ENCODE peak calls at places on chromosomes 12 and 14, in ten cellular contexts. I is NB4; Z is lung microvascular endothelial cell; J is CD8-positive, alpha-beta memory T cell; M is central memory CD8-positive, alpha-beta T cell; K is posterior vena cava; U is HS-27A; L is KBM-7; C is HT1080; B is non-pigmented ciliary epithelial cell. N is an unnamed sample.

GRCh38 chr14:96001866-96002510 is 37.2 kb upstream of the C14orf132 start:
- DNase-seq in J (no peak), U (no peak), B (no peak), L (no peak), C (peak; percentile 8), M (no peak), K (no peak), Z (no peak), I (no peak), N (peak; percentile 12)

GRCh38 chr14:90580381-90581335 is 183.8 kb downstream of the CALM1 start:
- DNase-seq in L (no peak), J (no peak), B (no peak), Z (no peak), U (no peak), M (no peak), C (no peak), K (peak; percentile 62), I (no peak), N (peak; percentile 39)

GRCh38 chr14:105156414-105157375 is 11.9 kb downstream of the JAG2 start:
- DNase-seq in C (no peak), M (no peak), J (no peak), K (no peak), I (no peak), Z (no peak), B (no peak), L (no peak), U (no peak), N (no peak)

GRCh38 chr12:182381-182883 is 31.5 kb downstream of the SLC6A12 start:
- DNase-seq in M (no peak), J (no peak), I (peak; percentile 87), U (peak; percentile 34), B (peak; percentile 34), C (peak; percentile 92), L (peak; percentile 46), K (no peak), Z (peak; percentile 50), N (no peak)

GRCh38 chr12:131463165-131463564 is 247.7 kb upstream of the SFSWAP start:
- DNase-seq in K (no peak), I (no peak), U (no peak), C (no peak), Z (no peak), L (no peak), J (no peak), B (no peak), M (no peak), N (no peak)

GRCh38 chr14:98665019-98665418 is 607.0 kb downstream of the BCL11B start:
- DNase-seq in Z (no peak), I (no peak), L (no peak), C (peak; percentile 42), U (no peak), J (no peak), K (no peak), B (no peak), M (no peak), N (no peak)

GRCh38 chr14:84465890-84466289 is 1064.1 kb upstream of the FLRT2 start:
- DNase-seq in C (peak; percentile 78), I (no peak), B (no peak), K (no peak), L (no peak), M (no peak), U (no peak), J (no peak), Z (no peak), N (no peak)

GRCh38 chr12:98587084-98587483 is 6.4 kb upstream of the SLC25A3 start:
- DNase-seq in K (no peak), C (no peak), M (no peak), U (no peak), L (no peak), J (no peak), I (no peak), Z (no peak), B (no peak), N (no peak)

GRCh38 chr14:92407395-92407794 is 84.4 kb downstream of the SLC24A4 start:
- DNase-seq in U (no peak), I (peak; percentile 65), J (no peak), K (no peak), Z (peak; percentile 31), L (peak; percentile 34), M (no peak), C (no peak), B (no peak), N (no peak)

GRCh38 chr12:30996255-30996654 is 69.7 kb downstream of the TSPAN11 start:
- DNase-seq in I (no peak), Z (peak; percentile 93), K (no peak), U (peak; percentile 53), J (no peak), B (peak; percentile 43), L (no peak), C (peak; percentile 17), M (no peak), N (peak; percentile 43)

GRCh38 chr12:93968518-93968917 is 179.9 kb upstream of the PLXNC1 start:
- DNase-seq in J (no peak), I (no peak), U (no peak), M (no peak), C (no peak), Z (no peak), K (no peak), B (no peak), L (no peak), N (no peak)

GRCh38 chr14:72049462-72049861 is 117.2 kb downstream of the RGS6 start:
- DNase-seq in K (no peak), Z (no peak), U (no peak), I (no peak), M (no peak), J (no peak), L (no peak), B (no peak), C (peak; percentile 11), N (no peak)

GRCh38 chr14:56650075-56650474 is 70.5 kb downstream of the TMEM260 start:
- DNase-seq in K (no peak), Z (no peak), B (no peak), U (no peak), J (no peak), C (no peak), L (no peak), M (no peak), I (no peak), N (no peak)

GRCh38 chr12:96420255-96420930 is 20.2 kb upstream of the CDK17 start:
- DNase-seq in U (no peak), L (no peak), J (no peak), I (no peak), Z (peak; percentile 89), M (no peak), C (no peak), K (no peak), B (no peak), N (no peak)

GRCh38 chr12:124884587-124885438 is 21.1 kb upstream of the SCARB1 start:
- DNase-seq in I (no peak), C (no peak), K (no peak), B (no peak), Z (no peak), L (no peak), J (no peak), M (no peak), U (no peak), N (no peak)

GRCh38 chr12:6855322-6855721 is 3.4 kb downstream of the USP5 start:
- DNase-seq in B (no peak), Z (no peak), K (no peak), L (no peak), M (no peak), U (no peak), C (no peak), I (no peak), J (no peak), N (no peak)

GRCh38 chr14:96067985-96068930 is 29.1 kb downstream of the C14orf132 start:
- DNase-seq in M (no peak), Z (no peak), L (no peak), C (no peak), B (no peak), I (no peak), U (no peak), K (peak; percentile 77), J (no peak), N (no peak)

GRCh38 chr12:11577658-11578260 is 71.7 kb upstream of the ETV6 start:
- DNase-seq in Z (no peak), K (no peak), C (no peak), J (no peak), B (peak; percentile 6), M (no peak), I (no peak), U (no peak), L (no peak), N (no peak)

GRCh38 chr12:54052745-54053624 is 650 bp upstream of the HOXC4 start:
- DNase-seq in L (no peak), I (peak; percentile 25), K (no peak), Z (no peak), M (no peak), B (no peak), J (peak; percentile 38), U (no peak), C (peak; percentile 6), N (no peak)

GRCh38 chr12:69095765-69096477 is 143.4 kb upstream of the CPSF6 start:
- DNase-seq in Z (peak; percentile 25), U (no peak), B (no peak), J (no peak), I (no peak), K (no peak), L (no peak), M (no peak), C (no peak), N (no peak)

GRCh38 chr12:66329941-66330340 is 27.6 kb downstream of the HELB start:
- DNase-seq in M (no peak), J (no peak), K (no peak), C (peak; percentile 85), L (no peak), B (no peak), I (no peak), U (no peak), Z (no peak), N (no peak)

GRCh38 chr14:37594916-37595808 is at the start of the genes FOXA1 and TTC6:
- DNase-seq in J (no peak), U (no peak), Z (peak; percentile 44), K (peak; percentile 81), B (no peak), C (peak; percentile 32), I (peak; percentile 4), M (no peak), L (peak; percentile 20), N (no peak)

GRCh38 chr12:26822051-26822450 is 10.9 kb downstream of the ITPR2 start:
- DNase-seq in L (no peak), J (no peak), K (no peak), M (no peak), C (peak; percentile 4), U (no peak), B (no peak), I (no peak), Z (peak; percentile 9), N (no peak)

GRCh38 chr14:23040100-23040499 is 1.9 kb upstream of the PSMB11 start:
- DNase-seq in U (no peak), I (no peak), C (no peak), L (no peak), K (no peak), Z (no peak), J (no peak), M (no peak), B (no peak), N (no peak)

GRCh38 chr14:75050852-75051555 is at the start of gene MLH3:
- DNase-seq in B (no peak), L (no peak), U (peak; percentile 22), K (peak; percentile 94), C (peak; percentile 56), Z (peak; percentile 84), I (peak; percentile 78), M (peak; percentile 67), J (peak; percentile 78), N (peak; percentile 46)

GRCh38 chr14:91311284-91311662 is 66.8 kb upstream of the GPR68 start:
- DNase-seq in M (no peak), U (no peak), B (no peak), J (peak; percentile 73), L (no peak), I (peak; percentile 36), C (peak; percentile 30), Z (no peak), K (no peak), N (no peak)

GRCh38 chr12:96063046-96063445 is 27.7 kb upstream of the LTA4H start:
- DNase-seq in I (peak; percentile 71), Z (peak; percentile 60), B (no peak), C (peak; percentile 23), J (peak; percentile 5), K (no peak), U (no peak), M (no peak), L (peak; percentile 43), N (no peak)

GRCh38 chr12:66653801-66654200 is 25.1 kb downstream of the GRIP1 start:
- DNase-seq in U (no peak), Z (no peak), J (no peak), K (no peak), C (no peak), L (no peak), M (no peak), I (no peak), B (no peak), N (no peak)